ENCODE peak calls at places on chromosomes 2 and 18, in nine cellular contexts. G is stimulated activated naive CD4-positive, alpha-beta T cell; X is ELR; I is H54; N is GM04504; H is nephron progenitor cell; V is AG09319; O is lower leg skin; R is GM06990. Y is an unnamed sample.

GRCh38 chr2:404581-404980 is 116.7 kb upstream of the ALKAL2 start:
- DNase-seq in N (no peak), V (no peak), I (no peak), H (no peak), X (no peak), G (no peak), O (peak), R (no peak), Y (no peak)

GRCh38 chr18:46362533-46362932 is 258.3 kb downstream of the HAUS1 start:
- DNase-seq in G (no peak), N (no peak), V (no peak), O (no peak), I (no peak), R (no peak), H (no peak), X (no peak), Y (no peak)

GRCh38 chr18:63261029-63261428 is 58.5 kb downstream of the BCL2 start:
- DNase-seq in I (no peak), H (no peak), O (no peak), N (no peak), G (no peak), X (no peak), R (no peak), V (no peak), Y (no peak)

GRCh38 chr18:76759056-76759455 is 63.3 kb upstream of the ZNF236 start:
- DNase-seq in R (no peak), G (no peak), I (no peak), H (no peak), N (no peak), O (no peak), V (no peak), X (no peak), Y (no peak)

GRCh38 chr18:54423831-54424230 is 66.1 kb downstream of the C18orf54 start:
- DNase-seq in R (no peak), O (no peak), H (no peak), N (no peak), V (no peak), X (no peak), G (no peak), I (no peak), Y (no peak)

GRCh38 chr2:218282173-218282991 is 9.9 kb downstream of the TMBIM1 start:
- DNase-seq in H (no peak), R (no peak), V (no peak), X (no peak), N (no peak), O (no peak), I (no peak), G (no peak), Y (no peak)

GRCh38 chr2:85511008-85511895 is 27.7 kb upstream of the MAT2A start:
- DNase-seq in X (no peak), N (no peak), R (no peak), V (no peak), G (no peak), H (no peak), I (no peak), O (peak), Y (no peak)

GRCh38 chr18:62987859-62988258 is 272.5 kb downstream of the PHLPP1 start:
- DNase-seq in G (no peak), X (no peak), N (no peak), H (no peak), R (no peak), V (no peak), O (peak), I (no peak), Y (no peak)

GRCh38 chr2:9331704-9332103 is 91.6 kb downstream of the ITGB1BP1 start:
- DNase-seq in G (no peak), O (no peak), I (no peak), R (no peak), H (peak), X (no peak), V (no peak), N (no peak), Y (no peak)

GRCh38 chr2:100577777-100578176 is 15.0 kb downstream of the PDCL3 start:
- DNase-seq in X (peak), H (no peak), G (no peak), R (no peak), N (no peak), O (no peak), V (no peak), I (peak), Y (no peak)

GRCh38 chr2:201904529-201905420 is 98.4 kb downstream of the CDK15 start:
- DNase-seq in X (peak), N (no peak), H (no peak), G (no peak), O (no peak), I (no peak), V (no peak), R (no peak), Y (no peak)

GRCh38 chr2:200425026-200425821 is 84.6 kb downstream of the KCTD18 start:
- DNase-seq in R (no peak), N (no peak), X (no peak), G (no peak), I (no peak), O (no peak), V (no peak), H (no peak), Y (no peak)

GRCh38 chr2:240219208-240219890 is 78.9 kb upstream of the OTOS start:
- DNase-seq in N (no peak), V (no peak), G (no peak), X (no peak), I (no peak), R (no peak), H (no peak), O (peak), Y (no peak)

GRCh38 chr18:57561728-57562423 is 24.6 kb downstream of the FECH start:
- DNase-seq in X (peak), G (peak), N (peak), H (peak), I (peak), O (no peak), V (no peak), R (no peak), Y (no peak)

Y was measured in effector CD8-positive, alpha-beta T cell.